ENCODE peak calls at places on chromosomes 4 and X, in eight cellular contexts. One of them, this sample, is unnamed.

GRCh38 chr4:3683744-3684421 is 82.3 kb upstream of the ADRA2C start:
- DNase-seq in EH: no peak
- DNase-seq in hypothalamus: no peak
- DNase-seq in stimulated activated CD8-positive, alpha-beta memory T cell treated with anti-CD3 and anti-CD28 coated beads, Interleukin-15, amount 100 ng/mL, for 24 hours: no peak
- DNase-seq in nephron progenitor cell: no peak
- DNase-seq in head of caudate nucleus: no peak
- DNase-seq in RWPE1: no peak
- DNase-seq in fibroblast of mammary gland: no peak
- DNase-seq in this sample: no peak

GRCh38 chrX:13081385-13082285 is 37.2 kb upstream of the FAM9C start:
- DNase-seq in EH: peak
- DNase-seq in hypothalamus: no peak
- DNase-seq in stimulated activated CD8-positive, alpha-beta memory T cell treated with anti-CD3 and anti-CD28 coated beads, Interleukin-15, amount 100 ng/mL, for 24 hours: no peak
- DNase-seq in nephron progenitor cell: no peak
- DNase-seq in head of caudate nucleus: no peak
- DNase-seq in RWPE1: no peak
- DNase-seq in fibroblast of mammary gland: no peak
- DNase-seq in this sample: peak

GRCh38 chrX:9560219-9560618 is 95.4 kb downstream of the TBL1X start:
- DNase-seq in EH: no peak
- DNase-seq in hypothalamus: no peak
- DNase-seq in stimulated activated CD8-positive, alpha-beta memory T cell treated with anti-CD3 and anti-CD28 coated beads, Interleukin-15, amount 100 ng/mL, for 24 hours: no peak
- DNase-seq in nephron progenitor cell: no peak
- DNase-seq in head of caudate nucleus: no peak
- DNase-seq in RWPE1: no peak
- DNase-seq in fibroblast of mammary gland: no peak
- DNase-seq in this sample: peak

GRCh38 chr4:156685308-156685707 is 286.3 kb downstream of the PDGFC start:
- DNase-seq in EH: peak
- DNase-seq in hypothalamus: no peak
- DNase-seq in stimulated activated CD8-positive, alpha-beta memory T cell treated with anti-CD3 and anti-CD28 coated beads, Interleukin-15, amount 100 ng/mL, for 24 hours: no peak
- DNase-seq in nephron progenitor cell: no peak
- DNase-seq in head of caudate nucleus: no peak
- DNase-seq in RWPE1: no peak
- DNase-seq in fibroblast of mammary gland: peak
- DNase-seq in this sample: no peak

GRCh38 chr4:49032440-49033161 is 46.5 kb downstream of the CWH43 start:
- DNase-seq in EH: peak
- DNase-seq in hypothalamus: peak
- DNase-seq in stimulated activated CD8-positive, alpha-beta memory T cell treated with anti-CD3 and anti-CD28 coated beads, Interleukin-15, amount 100 ng/mL, for 24 hours: no peak
- DNase-seq in nephron progenitor cell: no peak
- DNase-seq in head of caudate nucleus: peak
- DNase-seq in RWPE1: peak
- DNase-seq in fibroblast of mammary gland: peak
- DNase-seq in this sample: peak

GRCh38 chr4:55312491-55313101 is 33.4 kb upstream of the SRD5A3 start:
- DNase-seq in EH: peak
- DNase-seq in hypothalamus: no peak
- DNase-seq in stimulated activated CD8-positive, alpha-beta memory T cell treated with anti-CD3 and anti-CD28 coated beads, Interleukin-15, amount 100 ng/mL, for 24 hours: no peak
- DNase-seq in nephron progenitor cell: peak
- DNase-seq in head of caudate nucleus: peak
- DNase-seq in RWPE1: no peak
- DNase-seq in fibroblast of mammary gland: peak
- DNase-seq in this sample: peak

GRCh38 chrX:123424546-123424945 is 240.5 kb downstream of the GRIA3 start:
- DNase-seq in EH: peak
- DNase-seq in hypothalamus: no peak
- DNase-seq in stimulated activated CD8-positive, alpha-beta memory T cell treated with anti-CD3 and anti-CD28 coated beads, Interleukin-15, amount 100 ng/mL, for 24 hours: no peak
- DNase-seq in nephron progenitor cell: no peak
- DNase-seq in head of caudate nucleus: no peak
- DNase-seq in RWPE1: no peak
- DNase-seq in fibroblast of mammary gland: peak
- DNase-seq in this sample: no peak

GRCh38 chr4:40196724-40197281 is at the start of gene RHOH:
- DNase-seq in EH: no peak
- DNase-seq in hypothalamus: no peak
- DNase-seq in stimulated activated CD8-positive, alpha-beta memory T cell treated with anti-CD3 and anti-CD28 coated beads, Interleukin-15, amount 100 ng/mL, for 24 hours: no peak
- DNase-seq in nephron progenitor cell: no peak
- DNase-seq in head of caudate nucleus: no peak
- DNase-seq in RWPE1: no peak
- DNase-seq in fibroblast of mammary gland: no peak
- DNase-seq in this sample: no peak

GRCh38 chr4:138599965-138600364 is 357.8 kb upstream of the SLC7A11 start:
- DNase-seq in EH: no peak
- DNase-seq in hypothalamus: no peak
- DNase-seq in stimulated activated CD8-positive, alpha-beta memory T cell treated with anti-CD3 and anti-CD28 coated beads, Interleukin-15, amount 100 ng/mL, for 24 hours: no peak
- DNase-seq in nephron progenitor cell: no peak
- DNase-seq in head of caudate nucleus: no peak
- DNase-seq in RWPE1: no peak
- DNase-seq in fibroblast of mammary gland: no peak
- DNase-seq in this sample: no peak

GRCh38 chrX:12013220-12013619 is 125.1 kb upstream of the FRMPD4 start:
- DNase-seq in EH: peak
- DNase-seq in hypothalamus: no peak
- DNase-seq in stimulated activated CD8-positive, alpha-beta memory T cell treated with anti-CD3 and anti-CD28 coated beads, Interleukin-15, amount 100 ng/mL, for 24 hours: no peak
- DNase-seq in nephron progenitor cell: no peak
- DNase-seq in head of caudate nucleus: no peak
- DNase-seq in RWPE1: peak
- DNase-seq in fibroblast of mammary gland: peak
- DNase-seq in this sample: no peak

GRCh38 chr4:163804001-163804400 is 309.5 kb downstream of the TMA16 start:
- DNase-seq in EH: no peak
- DNase-seq in hypothalamus: no peak
- DNase-seq in stimulated activated CD8-positive, alpha-beta memory T cell treated with anti-CD3 and anti-CD28 coated beads, Interleukin-15, amount 100 ng/mL, for 24 hours: no peak
- DNase-seq in nephron progenitor cell: no peak
- DNase-seq in head of caudate nucleus: no peak
- DNase-seq in RWPE1: no peak
- DNase-seq in fibroblast of mammary gland: no peak
- DNase-seq in this sample: no peak

GRCh38 chr4:8112672-8113071 is 45.9 kb downstream of the ABLIM2 start:
- DNase-seq in EH: no peak
- DNase-seq in hypothalamus: no peak
- DNase-seq in stimulated activated CD8-positive, alpha-beta memory T cell treated with anti-CD3 and anti-CD28 coated beads, Interleukin-15, amount 100 ng/mL, for 24 hours: no peak
- DNase-seq in nephron progenitor cell: no peak
- DNase-seq in head of caudate nucleus: no peak
- DNase-seq in RWPE1: no peak
- DNase-seq in fibroblast of mammary gland: no peak
- DNase-seq in this sample: no peak

GRCh38 chrX:72712094-72712755 is 1.9 kb downstream of the PHKA1 start:
- DNase-seq in EH: no peak
- DNase-seq in hypothalamus: no peak
- DNase-seq in stimulated activated CD8-positive, alpha-beta memory T cell treated with anti-CD3 and anti-CD28 coated beads, Interleukin-15, amount 100 ng/mL, for 24 hours: no peak
- DNase-seq in nephron progenitor cell: no peak
- DNase-seq in head of caudate nucleus: no peak
- DNase-seq in RWPE1: no peak
- DNase-seq in fibroblast of mammary gland: peak
- DNase-seq in this sample: no peak

GRCh38 chrX:74423289-74423985 is 2.1 kb downstream of the SLC16A2 start:
- DNase-seq in EH: no peak
- DNase-seq in hypothalamus: no peak
- DNase-seq in stimulated activated CD8-positive, alpha-beta memory T cell treated with anti-CD3 and anti-CD28 coated beads, Interleukin-15, amount 100 ng/mL, for 24 hours: no peak
- DNase-seq in nephron progenitor cell: peak
- DNase-seq in head of caudate nucleus: no peak
- DNase-seq in RWPE1: no peak
- DNase-seq in fibroblast of mammary gland: no peak
- DNase-seq in this sample: no peak

GRCh38 chrX:103727115-103727514 is 16.4 kb downstream of the TMEM31 start:
- DNase-seq in EH: no peak
- DNase-seq in hypothalamus: no peak
- DNase-seq in stimulated activated CD8-positive, alpha-beta memory T cell treated with anti-CD3 and anti-CD28 coated beads, Interleukin-15, amount 100 ng/mL, for 24 hours: no peak
- DNase-seq in nephron progenitor cell: no peak
- DNase-seq in head of caudate nucleus: no peak
- DNase-seq in RWPE1: no peak
- DNase-seq in fibroblast of mammary gland: no peak
- DNase-seq in this sample: no peak

This sample was measured in pons.